ENCODE peak calls at places on chromosomes 11 and 22, in ten cellular contexts. One of them, this sample, is unnamed.

GRCh38 chr22:30198152-30198845 is 48.3 kb downstream of the LIF start:
- DNase-seq in A673: no peak
- DNase-seq in WERI-Rb-1: no peak
- DNase-seq in type B pancreatic cell: no peak
- DNase-seq in IMR-90: peak
- DNase-seq in choroid plexus epithelial cell: no peak
- DNase-seq in fibroblast of pulmonary artery: peak
- DNase-seq in HFFc6: no peak
- DNase-seq in GM20000: no peak
- DNase-seq in HFF-Myc: no peak
- DNase-seq in this sample: no peak

GRCh38 chr11:33479216-33479615 is 221.4 kb downstream of the C11orf91 start:
- DNase-seq in GM20000: no peak
- DNase-seq in WERI-Rb-1: no peak
- DNase-seq in IMR-90: no peak
- DNase-seq in type B pancreatic cell: no peak
- DNase-seq in A673: no peak
- DNase-seq in HFFc6: no peak
- DNase-seq in fibroblast of pulmonary artery: no peak
- DNase-seq in choroid plexus epithelial cell: no peak
- DNase-seq in HFF-Myc: no peak
- DNase-seq in this sample: no peak

GRCh38 chr22:22508274-22509176 is at the start of gene ZNF280B:
- DNase-seq in HFF-Myc: peak
- DNase-seq in GM20000: peak
- DNase-seq in IMR-90: peak
- DNase-seq in A673: peak
- DNase-seq in fibroblast of pulmonary artery: peak
- DNase-seq in WERI-Rb-1: peak
- DNase-seq in HFFc6: peak
- DNase-seq in type B pancreatic cell: peak
- DNase-seq in choroid plexus epithelial cell: peak
- DNase-seq in this sample: peak

GRCh38 chr11:73454987-73455386 is 78.8 kb downstream of the RELT start:
- DNase-seq in type B pancreatic cell: no peak
- DNase-seq in HFF-Myc: no peak
- DNase-seq in WERI-Rb-1: no peak
- DNase-seq in fibroblast of pulmonary artery: no peak
- DNase-seq in IMR-90: no peak
- DNase-seq in HFFc6: no peak
- DNase-seq in GM20000: no peak
- DNase-seq in A673: no peak
- DNase-seq in choroid plexus epithelial cell: no peak
- DNase-seq in this sample: no peak

GRCh38 chr11:122852071-122852831 is 14.0 kb downstream of the CRTAM start:
- DNase-seq in fibroblast of pulmonary artery: no peak
- DNase-seq in HFF-Myc: no peak
- DNase-seq in GM20000: no peak
- DNase-seq in IMR-90: peak
- DNase-seq in type B pancreatic cell: no peak
- DNase-seq in choroid plexus epithelial cell: peak
- DNase-seq in WERI-Rb-1: peak
- DNase-seq in A673: peak
- DNase-seq in HFFc6: peak
- DNase-seq in this sample: no peak

GRCh38 chr11:70048279-70049024 is 29.7 kb upstream of the ANO1 start:
- DNase-seq in HFF-Myc: no peak
- DNase-seq in HFFc6: no peak
- DNase-seq in type B pancreatic cell: peak
- DNase-seq in A673: peak
- DNase-seq in choroid plexus epithelial cell: peak
- DNase-seq in fibroblast of pulmonary artery: no peak
- DNase-seq in WERI-Rb-1: peak
- DNase-seq in GM20000: no peak
- DNase-seq in IMR-90: no peak
- DNase-seq in this sample: peak

GRCh38 chr11:131748146-131749050 is 378.0 kb downstream of the NTM start:
- DNase-seq in type B pancreatic cell: no peak
- DNase-seq in IMR-90: peak
- DNase-seq in fibroblast of pulmonary artery: peak
- DNase-seq in HFFc6: peak
- DNase-seq in GM20000: peak
- DNase-seq in A673: peak
- DNase-seq in choroid plexus epithelial cell: peak
- DNase-seq in WERI-Rb-1: peak
- DNase-seq in HFF-Myc: peak
- DNase-seq in this sample: peak

GRCh38 chr11:119361056-119361787 is 14.7 kb upstream of the MFRP start:
- DNase-seq in HFF-Myc: no peak
- DNase-seq in WERI-Rb-1: peak
- DNase-seq in GM20000: no peak
- DNase-seq in type B pancreatic cell: no peak
- DNase-seq in A673: peak
- DNase-seq in fibroblast of pulmonary artery: peak
- DNase-seq in choroid plexus epithelial cell: peak
- DNase-seq in IMR-90: peak
- DNase-seq in HFFc6: peak
- DNase-seq in this sample: no peak

GRCh38 chr11:3964056-3964455 is 108.6 kb downstream of the STIM1 start:
- DNase-seq in A673: no peak
- DNase-seq in type B pancreatic cell: no peak
- DNase-seq in WERI-Rb-1: no peak
- DNase-seq in HFF-Myc: no peak
- DNase-seq in choroid plexus epithelial cell: peak
- DNase-seq in fibroblast of pulmonary artery: no peak
- DNase-seq in GM20000: no peak
- DNase-seq in IMR-90: no peak
- DNase-seq in HFFc6: no peak
- DNase-seq in this sample: no peak

GRCh38 chr22:50084085-50084484 is 1.1 kb downstream of the MLC1 start:
- DNase-seq in HFFc6: no peak
- DNase-seq in WERI-Rb-1: no peak
- DNase-seq in GM20000: no peak
- DNase-seq in type B pancreatic cell: no peak
- DNase-seq in choroid plexus epithelial cell: no peak
- DNase-seq in fibroblast of pulmonary artery: no peak
- DNase-seq in A673: no peak
- DNase-seq in HFF-Myc: no peak
- DNase-seq in IMR-90: no peak
- DNase-seq in this sample: no peak

GRCh38 chr22:28231423-28231822 is 312.4 kb upstream of the PITPNB start:
- DNase-seq in IMR-90: peak
- DNase-seq in GM20000: no peak
- DNase-seq in HFFc6: no peak
- DNase-seq in type B pancreatic cell: no peak
- DNase-seq in fibroblast of pulmonary artery: peak
- DNase-seq in WERI-Rb-1: no peak
- DNase-seq in A673: peak
- DNase-seq in choroid plexus epithelial cell: peak
- DNase-seq in HFF-Myc: no peak
- DNase-seq in this sample: no peak

GRCh38 chr22:23085785-23086184 is 15.5 kb downstream of the GNAZ start:
- DNase-seq in HFF-Myc: no peak
- DNase-seq in HFFc6: no peak
- DNase-seq in choroid plexus epithelial cell: no peak
- DNase-seq in A673: no peak
- DNase-seq in WERI-Rb-1: peak
- DNase-seq in type B pancreatic cell: no peak
- DNase-seq in fibroblast of pulmonary artery: no peak
- DNase-seq in IMR-90: no peak
- DNase-seq in GM20000: no peak
- DNase-seq in this sample: no peak

GRCh38 chr11:113578164-113578455 is 102.9 kb upstream of the DRD2 start:
- DNase-seq in fibroblast of pulmonary artery: no peak
- DNase-seq in HFFc6: no peak
- DNase-seq in type B pancreatic cell: no peak
- DNase-seq in IMR-90: no peak
- DNase-seq in A673: no peak
- DNase-seq in choroid plexus epithelial cell: no peak
- DNase-seq in WERI-Rb-1: peak
- DNase-seq in GM20000: no peak
- DNase-seq in HFF-Myc: no peak
- DNase-seq in this sample: no peak

GRCh38 chr11:1928891-1929541 is 9.5 kb downstream of the TNNT3 start:
- DNase-seq in fibroblast of pulmonary artery: no peak
- DNase-seq in IMR-90: no peak
- DNase-seq in choroid plexus epithelial cell: no peak
- DNase-seq in type B pancreatic cell: peak
- DNase-seq in WERI-Rb-1: no peak
- DNase-seq in A673: no peak
- DNase-seq in HFFc6: no peak
- DNase-seq in GM20000: peak
- DNase-seq in HFF-Myc: no peak
- DNase-seq in this sample: no peak

GRCh38 chr22:41481131-41481830 is 12.4 kb downstream of the ACO2 start:
- DNase-seq in fibroblast of pulmonary artery: peak
- DNase-seq in type B pancreatic cell: no peak
- DNase-seq in WERI-Rb-1: no peak
- DNase-seq in HFF-Myc: no peak
- DNase-seq in A673: no peak
- DNase-seq in HFFc6: peak
- DNase-seq in GM20000: no peak
- DNase-seq in IMR-90: peak
- DNase-seq in choroid plexus epithelial cell: no peak
- DNase-seq in this sample: no peak

GRCh38 chr11:62245271-62245753 is 3.3 kb downstream of the SCGB1D2 start:
- DNase-seq in WERI-Rb-1: no peak
- DNase-seq in IMR-90: peak
- DNase-seq in HFF-Myc: no peak
- DNase-seq in type B pancreatic cell: no peak
- DNase-seq in fibroblast of pulmonary artery: peak
- DNase-seq in A673: peak
- DNase-seq in choroid plexus epithelial cell: peak
- DNase-seq in HFFc6: peak
- DNase-seq in GM20000: peak
- DNase-seq in this sample: peak

GRCh38 chr11:62238151-62238550 is 3.9 kb upstream of the SCGB1D2 start:
- DNase-seq in HFF-Myc: no peak
- DNase-seq in choroid plexus epithelial cell: no peak
- DNase-seq in GM20000: no peak
- DNase-seq in IMR-90: no peak
- DNase-seq in A673: no peak
- DNase-seq in HFFc6: no peak
- DNase-seq in type B pancreatic cell: no peak
- DNase-seq in fibroblast of pulmonary artery: no peak
- DNase-seq in WERI-Rb-1: no peak
- DNase-seq in this sample: no peak

GRCh38 chr11:62241095-62241494 is 944 bp upstream of the SCGB1D2 start:
- DNase-seq in fibroblast of pulmonary artery: no peak
- DNase-seq in GM20000: no peak
- DNase-seq in IMR-90: no peak
- DNase-seq in HFF-Myc: no peak
- DNase-seq in WERI-Rb-1: no peak
- DNase-seq in A673: no peak
- DNase-seq in HFFc6: no peak
- DNase-seq in type B pancreatic cell: no peak
- DNase-seq in choroid plexus epithelial cell: no peak
- DNase-seq in this sample: no peak

GRCh38 chr11:62237499-62237898 is 4.5 kb upstream of the SCGB1D2 start:
- DNase-seq in GM20000: no peak
- DNase-seq in A673: no peak
- DNase-seq in IMR-90: no peak
- DNase-seq in HFFc6: no peak
- DNase-seq in type B pancreatic cell: no peak
- DNase-seq in HFF-Myc: no peak
- DNase-seq in choroid plexus epithelial cell: no peak
- DNase-seq in fibroblast of pulmonary artery: no peak
- DNase-seq in WERI-Rb-1: no peak
- DNase-seq in this sample: no peak

GRCh38 chr11:62242021-62242420 is at the start of gene SCGB1D2:
- DNase-seq in WERI-Rb-1: no peak
- DNase-seq in GM20000: no peak
- DNase-seq in IMR-90: no peak
- DNase-seq in fibroblast of pulmonary artery: no peak
- DNase-seq in HFF-Myc: no peak
- DNase-seq in type B pancreatic cell: no peak
- DNase-seq in choroid plexus epithelial cell: no peak
- DNase-seq in A673: no peak
- DNase-seq in HFFc6: no peak
- DNase-seq in this sample: peak
- TF ChIP-seq CTCF in WERI-Rb-1: no peak
- TF ChIP-seq CTCF in GM20000: no peak
- TF ChIP-seq CTCF in IMR-90: no peak
- TF ChIP-seq CTCF in fibroblast of pulmonary artery: no peak
- TF ChIP-seq CTCF in HFF-Myc: no peak
- TF ChIP-seq CTCF in type B pancreatic cell: no peak
- TF ChIP-seq CTCF in choroid plexus epithelial cell: no peak
- TF ChIP-seq CTCF in A673: no peak
- TF ChIP-seq CTCF in HFFc6: no peak
- TF ChIP-seq CTCF in this sample: no peak

GRCh38 chr22:48488149-48488551 is 1339.5 kb downstream of the BRD1 start:
- DNase-seq in WERI-Rb-1: peak
- DNase-seq in IMR-90: no peak
- DNase-seq in choroid plexus epithelial cell: no peak
- DNase-seq in A673: no peak
- DNase-seq in GM20000: no peak
- DNase-seq in fibroblast of pulmonary artery: no peak
- DNase-seq in type B pancreatic cell: peak
- DNase-seq in HFFc6: no peak
- DNase-seq in HFF-Myc: no peak
- DNase-seq in this sample: no peak
- TF ChIP-seq CTCF in WERI-Rb-1: peak
- TF ChIP-seq CTCF in IMR-90: no peak
- TF ChIP-seq CTCF in choroid plexus epithelial cell: peak
- TF ChIP-seq CTCF in A673: peak
- TF ChIP-seq CTCF in GM20000: no peak
- TF ChIP-seq CTCF in fibroblast of pulmonary artery: no peak
- TF ChIP-seq CTCF in type B pancreatic cell: peak
- TF ChIP-seq CTCF in HFFc6: no peak
- TF ChIP-seq CTCF in HFF-Myc: no peak
- TF ChIP-seq CTCF in this sample: no peak

GRCh38 chr11:111352935-111353695 is 26.0 kb downstream of the POU2AF1 start:
- DNase-seq in HFFc6: no peak
- DNase-seq in HFF-Myc: no peak
- DNase-seq in GM20000: no peak
- DNase-seq in choroid plexus epithelial cell: no peak
- DNase-seq in type B pancreatic cell: no peak
- DNase-seq in fibroblast of pulmonary artery: no peak
- DNase-seq in WERI-Rb-1: no peak
- DNase-seq in IMR-90: no peak
- DNase-seq in A673: no peak
- DNase-seq in this sample: no peak
- TF ChIP-seq CTCF in HFFc6: no peak
- TF ChIP-seq CTCF in HFF-Myc: no peak
- TF ChIP-seq CTCF in GM20000: no peak
- TF ChIP-seq CTCF in choroid plexus epithelial cell: no peak
- TF ChIP-seq CTCF in type B pancreatic cell: no peak
- TF ChIP-seq CTCF in fibroblast of pulmonary artery: no peak
- TF ChIP-seq CTCF in WERI-Rb-1: no peak
- TF ChIP-seq CTCF in IMR-90: no peak
- TF ChIP-seq CTCF in A673: no peak
- TF ChIP-seq CTCF in this sample: no peak

DNA sequence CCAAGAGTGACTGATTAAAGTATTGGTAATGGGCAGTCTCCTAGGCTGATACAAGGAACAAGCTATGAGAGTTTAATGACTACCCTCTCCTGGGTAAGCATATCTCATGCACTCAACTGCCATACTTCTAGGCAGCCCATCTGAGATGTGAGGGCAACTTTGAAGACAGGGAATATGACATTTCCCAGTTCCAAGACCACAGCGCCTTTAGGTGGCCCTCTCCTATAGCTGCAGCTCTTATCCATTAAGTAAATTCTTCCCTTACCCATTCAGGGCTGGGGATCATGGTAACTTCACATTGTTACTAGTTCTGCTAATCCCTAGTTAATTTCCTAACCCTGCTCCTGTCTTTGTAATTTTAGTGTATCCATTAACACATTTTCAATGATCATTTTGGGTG is 157.3 kb upstream of the CTSC start:
- DNase-seq in A673: peak
- DNase-seq in HFF-Myc: no peak
- DNase-seq in fibroblast of pulmonary artery: no peak
- DNase-seq in IMR-90: no peak
- DNase-seq in choroid plexus epithelial cell: no peak
- DNase-seq in GM20000: no peak
- DNase-seq in HFFc6: no peak
- DNase-seq in type B pancreatic cell: no peak
- DNase-seq in WERI-Rb-1: no peak
- DNase-seq in this sample: no peak
- TF ChIP-seq CTCF in A673: peak
- TF ChIP-seq CTCF in HFF-Myc: no peak
- TF ChIP-seq CTCF in fibroblast of pulmonary artery: no peak
- TF ChIP-seq CTCF in IMR-90: no peak
- TF ChIP-seq CTCF in choroid plexus epithelial cell: peak
- TF ChIP-seq CTCF in GM20000: no peak
- TF ChIP-seq CTCF in HFFc6: no peak
- TF ChIP-seq CTCF in type B pancreatic cell: no peak
- TF ChIP-seq CTCF in WERI-Rb-1: no peak
- TF ChIP-seq CTCF in this sample: no peak

This sample was measured in Calu3.